ENCODE peak calls at places on chromosomes 12 and 14, in five cellular contexts. B, O, F, W and Y are unnamed samples. For H3K4me1, the result is how much of the 10 kb centered on the place peaks cover.

GRCh38 chr12:75571204-75571603 is 59.8 kb upstream of the KRR1 start:
- DNase-seq in B (peak), O (no peak), F (no peak), W (no peak), Y (no peak)

GRCh38 chr12:90390947-90391346 is 564.0 kb downstream of the CCER1 start:
- DNase-seq in B (peak), O (no peak), F (no peak), W (no peak), Y (no peak)

GRCh38 chr14:52485350-52485960 is 66.8 kb downstream of the TXNDC16 start:
- DNase-seq in B (no peak), O (no peak), F (no peak), W (no peak), Y (no peak)

GRCh38 chr12:91781114-91781513 is 364.5 kb downstream of the BTG1 start:
- DNase-seq in B (peak), O (no peak), F (no peak), W (no peak), Y (no peak)

GRCh38 chr12:67239061-67239460 is 30.1 kb upstream of the CAND1 start:
- DNase-seq in B (no peak), O (no peak), F (no peak), W (no peak), Y (no peak)

GRCh38 chr12:63967358-63967757 is 122.9 kb downstream of the SRGAP1 start:
- DNase-seq in B (peak), O (no peak), F (no peak), W (no peak), Y (no peak)

GRCh38 chr14:90714811-90715210 is 101.4 kb downstream of the TTC7B start:
- DNase-seq in B (no peak), O (no peak), F (no peak), W (no peak), Y (no peak)

GRCh38 chr14:53861781-53862180 is 94.8 kb downstream of the BMP4 start:
- DNase-seq in B (no peak), O (no peak), F (no peak), W (no peak), Y (no peak)

GRCh38 chr14:82855912-82856381 is 1322.3 kb upstream of the SEL1L start:
- DNase-seq in B (peak), O (no peak), F (no peak), W (no peak), Y (no peak)

GRCh38 chr14:104293851-104294627 is 155.7 kb downstream of the KIF26A start:
- DNase-seq in B (no peak), O (no peak), F (no peak), W (peak), Y (peak)

GRCh38 chr12:46473634-46474201 is 101.1 kb upstream of the SLC38A2 start:
- DNase-seq in B (peak), O (peak), F (peak), W (peak), Y (peak)
- H3K4me1 ChIP-seq in B (half or more), O (under half), F (under half), W (under half), Y (under half)

DNA sequence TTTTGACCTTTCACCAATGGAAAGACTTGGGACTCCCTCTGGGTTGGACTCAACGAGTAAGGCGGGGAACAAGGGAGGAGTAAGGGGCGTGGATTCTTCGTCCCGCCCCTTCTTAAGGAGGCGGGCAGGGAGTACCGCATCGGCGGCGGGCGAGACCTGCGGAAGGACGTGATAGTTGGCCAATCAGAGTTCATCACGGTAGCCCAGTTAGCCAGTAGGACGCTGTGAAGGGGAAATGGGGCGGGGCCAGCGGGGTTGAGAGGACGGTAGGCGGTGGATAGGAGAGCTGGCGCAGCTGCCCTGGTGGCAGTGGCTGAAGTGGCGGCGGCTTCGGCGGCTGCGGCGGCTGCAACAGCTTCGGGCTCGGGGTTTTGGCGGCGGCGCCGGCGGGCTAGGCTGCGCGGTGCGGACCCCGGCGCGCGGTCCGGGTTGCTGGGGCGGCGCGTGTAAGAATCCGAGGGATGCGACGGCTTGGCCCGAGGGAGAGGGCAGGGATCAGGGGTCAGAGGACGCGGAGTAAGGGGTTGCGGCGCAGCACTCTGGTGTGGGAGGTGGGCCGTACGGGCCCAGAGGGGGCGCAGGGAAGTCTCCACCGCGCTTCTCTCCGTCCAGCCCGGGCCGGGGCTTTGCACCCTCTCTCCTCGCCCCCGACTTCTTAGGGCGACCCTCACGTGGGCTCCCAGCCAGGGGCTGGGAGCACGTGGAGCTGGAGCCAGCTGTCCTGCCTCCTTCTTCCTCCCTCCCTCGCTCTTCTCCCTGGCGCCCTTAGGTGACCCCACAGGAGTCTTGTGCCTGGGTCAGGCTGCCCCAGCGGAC is at the start of gene TPCN1:
- DNase-seq in B (peak), O (peak), F (peak), W (peak), Y (peak)
- TF ChIP-seq POLR2A in B (peak), O (peak), F (peak), W (peak), Y (peak)

GRCh38 chr12:106195638-106196037 is 52.2 kb downstream of the CKAP4 start:
- DNase-seq in B (no peak), O (peak), F (peak), W (peak), Y (peak)
- TF ChIP-seq POLR2AphosphoS5 in B (no peak), O (peak), F (peak), W (no peak), Y (no peak)

GRCh38 chr14:76718306-76719075 is 42.8 kb upstream of the VASH1 start:
- DNase-seq in B (no peak), O (no peak), F (no peak), W (no peak), Y (no peak)

GRCh38 chr14:76720382-76720813 is 40.9 kb upstream of the VASH1 start:
- DNase-seq in B (peak), O (peak), F (peak), W (peak), Y (peak)

GRCh38 chr14:76717508-76717907 is 43.8 kb upstream of the VASH1 start:
- DNase-seq in B (no peak), O (no peak), F (no peak), W (no peak), Y (no peak)

GRCh38 chr14:76716285-76716684 is 45.0 kb upstream of the VASH1 start:
- DNase-seq in B (peak), O (no peak), F (no peak), W (no peak), Y (no peak)

DNA sequence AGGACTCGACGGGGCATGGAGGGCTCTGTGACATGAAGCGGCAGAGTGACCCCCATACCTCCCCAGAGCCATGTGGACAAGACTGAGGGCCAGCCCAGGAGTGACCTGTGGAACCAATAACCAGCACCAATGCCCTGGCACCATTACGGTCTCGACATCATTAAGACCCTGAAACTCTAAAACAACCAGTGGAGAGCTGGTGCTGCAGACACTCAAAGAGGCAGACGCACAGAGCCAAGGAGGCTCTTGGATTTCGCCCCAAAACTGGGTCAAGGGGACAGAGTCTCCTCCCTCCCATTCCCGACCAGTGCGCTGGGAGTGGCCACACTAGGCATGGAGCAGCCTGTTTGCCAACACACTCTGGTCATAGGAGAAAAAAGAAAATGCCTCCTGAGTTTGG is 41.6 kb upstream of the VASH1 start:
- DNase-seq in B (no peak), O (no peak), F (no peak), W (no peak), Y (no peak)
- H3K4me1 ChIP-seq in B (under half), O (under half), F (under half), W (under half), Y (half or more)

GRCh38 chr12:32273712-32274111 is 125.6 kb upstream of the FGD4 start:
- DNase-seq in B (no peak), O (no peak), F (no peak), W (no peak), Y (peak)
- TF ChIP-seq POLR2A in B (no peak), O (no peak), F (no peak), W (no peak), Y (no peak)

GRCh38 chr12:26164118-26164517 is 31.3 kb upstream of the SSPN start:
- DNase-seq in B (no peak), O (no peak), F (no peak), W (no peak), Y (no peak)
- TF ChIP-seq POLR2AphosphoS5 in B (no peak), O (no peak), F (no peak), W (no peak), Y (no peak)

GRCh38 chr12:46210835-46211439 is 57.9 kb downstream of the SLC38A1 start:
- DNase-seq in B (no peak), O (no peak), F (no peak), W (no peak), Y (no peak)
- H3K4me1 ChIP-seq in B (under half), O (under half), F (half or more), W (half or more), Y (under half)

DNA sequence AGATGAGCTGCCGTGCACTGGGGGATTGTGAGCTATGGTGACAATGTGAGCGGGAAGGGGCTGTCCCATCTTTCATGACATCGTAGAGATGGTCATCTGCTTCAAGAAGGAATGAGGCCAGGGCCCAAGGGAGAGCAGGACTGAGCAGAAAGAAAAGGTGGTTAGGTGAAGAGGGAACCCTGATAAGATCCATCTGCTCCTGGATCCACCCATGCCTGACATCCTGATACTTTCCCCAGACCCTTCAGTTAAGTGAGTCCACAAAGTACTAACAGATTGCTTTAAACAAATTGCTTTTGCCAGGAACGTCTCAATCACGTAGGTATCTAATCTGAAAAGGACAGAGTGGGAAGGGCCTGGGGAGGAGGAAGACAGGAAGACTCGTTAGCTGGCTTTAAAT is 25.4 kb upstream of the DLK1 start:
- DNase-seq in B (no peak), O (no peak), F (no peak), W (no peak), Y (no peak)
- TF ChIP-seq POLR2A in B (no peak), O (no peak), F (no peak), W (no peak), Y (no peak)

GRCh38 chr12:56677680-56678079 is 10.4 kb downstream of the PTGES3 start:
- DNase-seq in B (no peak), O (no peak), F (no peak), W (no peak), Y (no peak)
- TF ChIP-seq POLR2AphosphoS5 in B (no peak), O (no peak), F (no peak), W (no peak), Y (no peak)

DNA sequence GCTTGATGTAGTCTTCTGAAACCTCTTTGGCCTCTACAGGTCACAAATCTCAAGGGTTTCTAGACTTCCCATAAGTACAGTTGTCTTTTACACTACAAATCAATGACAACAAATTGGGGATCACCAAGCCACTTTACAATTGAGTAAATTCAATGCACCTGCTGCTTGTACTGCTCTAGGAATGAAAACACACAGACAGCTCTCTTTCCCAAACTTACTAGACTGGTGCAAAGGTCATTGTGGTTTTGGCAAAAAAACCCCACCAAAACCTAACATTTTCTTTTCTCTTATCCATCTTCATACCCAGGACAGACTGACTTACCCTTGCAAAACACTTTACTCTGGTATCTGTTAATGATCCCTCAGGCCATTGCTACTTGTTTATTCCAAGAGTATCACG is 2.7 kb downstream of the M6PR start:
- DNase-seq in B (no peak), O (no peak), F (no peak), W (no peak), Y (no peak)
- H3K4me1 ChIP-seq in B (under half), O (under half), F (under half), W (under half), Y (under half)